ENCODE peak calls at places on chromosome 9, in seven cellular contexts. G, K, M, C, L, J and A are unnamed samples.

GRCh38 chr9:92189782-92190535 is 74.7 kb upstream of the SPTLC1 start:
- DNase-seq in G (peak), K (no peak), M (no peak), C (peak), L (no peak), J (no peak), A (no peak)

GRCh38 chr9:87521834-87522233 is 24.2 kb downstream of the DAPK1 start:
- DNase-seq in G (no peak), K (no peak), M (no peak), C (no peak), L (peak), J (no peak), A (no peak)

GRCh38 chr9:124764774-124765438 is 6.2 kb downstream of the NR6A1 start:
- DNase-seq in G (no peak), K (no peak), M (peak), C (no peak), L (no peak), J (no peak), A (peak)

GRCh38 chr9:37975639-37976038 is 71.7 kb upstream of the SLC25A51 start:
- DNase-seq in G (no peak), K (no peak), M (no peak), C (no peak), L (no peak), J (no peak), A (no peak)

GRCh38 chr9:17531642-17532254 is 47.1 kb upstream of the SH3GL2 start:
- DNase-seq in G (no peak), K (peak), M (peak), C (peak), L (peak), J (peak), A (peak)

GRCh38 chr9:124344291-124345050 is 70.8 kb downstream of the PSMB7 start:
- DNase-seq in G (no peak), K (no peak), M (no peak), C (no peak), L (no peak), J (no peak), A (no peak)

GRCh38 chr9:36217256-36217968 is 26.7 kb downstream of the CLTA start:
- DNase-seq in G (no peak), K (no peak), M (no peak), C (no peak), L (no peak), J (no peak), A (no peak)

GRCh38 chr9:35510745-35511428 is 21.0 kb downstream of the RUSC2 start:
- DNase-seq in G (no peak), K (peak), M (peak), C (no peak), L (no peak), J (peak), A (peak)

GRCh38 chr9:69283003-69283402 is 42.0 kb upstream of the ENTREP1 start:
- DNase-seq in G (no peak), K (no peak), M (peak), C (peak), L (no peak), J (no peak), A (no peak)

GRCh38 chr9:2242778-2243395 is 227.7 kb downstream of the SMARCA2 start:
- DNase-seq in G (peak), K (no peak), M (peak), C (no peak), L (no peak), J (no peak), A (no peak)

GRCh38 chr9:33465096-33465495 is 8.6 kb downstream of the NOL6 start:
- DNase-seq in G (no peak), K (no peak), M (no peak), C (no peak), L (no peak), J (no peak), A (no peak)

GRCh38 chr9:107861075-107861474 is 371.5 kb upstream of the KLF4 start:
- DNase-seq in G (no peak), K (no peak), M (peak), C (no peak), L (no peak), J (no peak), A (no peak)

GRCh38 chr9:106862946-106863740 is at the start of gene ZNF462:
- DNase-seq in G (peak), K (peak), M (peak), C (peak), L (peak), J (no peak), A (peak)

GRCh38 chr9:122374885-122375420 is 4.1 kb downstream of the PTGS1 start:
- DNase-seq in G (peak), K (peak), M (peak), C (no peak), L (no peak), J (no peak), A (peak)

GRCh38 chr9:137317021-137317978 is 15.2 kb upstream of the NRARP start:
- DNase-seq in G (peak), K (no peak), M (no peak), C (no peak), L (peak), J (no peak), A (no peak)

GRCh38 chr9:91060520-91061343 is 259.1 kb downstream of the SYK start:
- DNase-seq in G (no peak), K (peak), M (no peak), C (no peak), L (peak), J (peak), A (peak)

GRCh38 chr9:27967236-27967635 is 394.0 kb upstream of the C9orf72 start:
- DNase-seq in G (no peak), K (no peak), M (no peak), C (no peak), L (no peak), J (no peak), A (no peak)

GRCh38 chr9:133683494-133684460 is 47.6 kb downstream of the DBH start:
- DNase-seq in G (no peak), K (peak), M (peak), C (no peak), L (no peak), J (no peak), A (peak)

GRCh38 chr9:13478235-13478634 is 198.7 kb upstream of the MPDZ start:
- DNase-seq in G (no peak), K (peak), M (no peak), C (no peak), L (no peak), J (no peak), A (no peak)

GRCh38 chr9:76944011-76944410 is 38.1 kb upstream of the PRUNE2 start:
- DNase-seq in G (no peak), K (no peak), M (no peak), C (no peak), L (no peak), J (no peak), A (no peak)

GRCh38 chr9:110257097-110257955 is 1.0 kb upstream of the TXN start:
- DNase-seq in G (peak), K (peak), M (peak), C (no peak), L (no peak), J (no peak), A (no peak)

GRCh38 chr9:30996761-30997160 is 1387.7 kb upstream of the ACO1 start:
- DNase-seq in G (no peak), K (no peak), M (no peak), C (no peak), L (no peak), J (no peak), A (no peak)

GRCh38 chr9:27478322-27478721 is 45.8 kb upstream of the IFNK start:
- DNase-seq in G (no peak), K (no peak), M (no peak), C (no peak), L (no peak), J (no peak), A (no peak)

GRCh38 chr9:75239176-75239575 is 150.9 kb downstream of the OSTF1 start:
- DNase-seq in G (no peak), K (peak), M (no peak), C (no peak), L (no peak), J (peak), A (peak)

GRCh38 chr9:13443380-13444271 is 164.1 kb upstream of the MPDZ start:
- DNase-seq in G (no peak), K (no peak), M (no peak), C (no peak), L (no peak), J (no peak), A (no peak)

GRCh38 chr9:682633-683508 is 158.6 kb upstream of the DMRT1 start:
- DNase-seq in G (no peak), K (peak), M (no peak), C (no peak), L (no peak), J (no peak), A (peak)

GRCh38 chr9:100637787-100638186 is 59.9 kb downstream of the CAVIN4 start:
- DNase-seq in G (peak), K (no peak), M (peak), C (peak), L (peak), J (no peak), A (no peak)

GRCh38 chr9:79711874-79712273 is 140.1 kb downstream of the TLE4 start:
- DNase-seq in G (no peak), K (no peak), M (no peak), C (no peak), L (no peak), J (no peak), A (no peak)

GRCh38 chr9:132820545-132820944 is 57.5 kb downstream of the AK8 start:
- DNase-seq in G (no peak), K (no peak), M (no peak), C (no peak), L (no peak), J (no peak), A (no peak)

GRCh38 chr9:117926031-117926655 is 221.9 kb downstream of the TLR4 start:
- DNase-seq in G (no peak), K (no peak), M (peak), C (peak), L (no peak), J (no peak), A (no peak)

GRCh38 chr9:135802876-135803419 is 101.0 kb downstream of the KCNT1 start:
- DNase-seq in G (no peak), K (no peak), M (no peak), C (no peak), L (no peak), J (no peak), A (no peak)

GRCh38 chr9:109956811-109957440 is 176.9 kb downstream of the PALM2AKAP2 start:
- DNase-seq in G (no peak), K (peak), M (peak), C (peak), L (no peak), J (no peak), A (peak)

GRCh38 chr9:132232522-132232921 is 70.7 kb downstream of the NTNG2 start:
- DNase-seq in G (no peak), K (no peak), M (no peak), C (no peak), L (no peak), J (no peak), A (no peak)

DNA sequence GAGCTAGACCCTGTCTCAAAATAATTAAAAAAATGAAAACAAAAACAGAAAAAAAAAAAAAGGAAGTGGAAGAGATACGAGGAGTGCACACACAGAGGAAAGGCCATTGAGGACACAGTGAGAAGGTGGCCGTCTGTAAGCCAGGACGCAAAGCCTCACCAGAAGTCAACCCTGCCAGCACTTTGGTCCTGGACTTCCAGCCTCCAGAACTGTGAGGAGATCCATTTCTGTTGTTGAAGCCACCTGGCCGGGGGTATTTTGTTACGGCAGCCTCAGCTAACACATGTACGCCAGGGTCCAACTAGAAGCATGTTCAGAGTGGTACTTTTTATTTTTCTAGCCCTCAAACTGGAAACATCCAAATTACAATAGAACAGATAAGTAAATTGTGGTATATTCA is 21.8 kb downstream of the SLC35D2 start:
- DNase-seq in G (no peak), K (no peak), M (no peak), C (no peak), L (no peak), J (no peak), A (no peak)
- H3K4me2 ChIP-seq in G (no peak), K (no peak), M (no peak), C (no peak), L (no peak), J (no peak), A (no peak)

GRCh38 chr9:89436326-89436725 is 61.6 kb downstream of the SEMA4D start:
- DNase-seq in G (no peak), K (no peak), M (no peak), C (no peak), L (no peak), J (no peak), A (no peak)
- H2BK5ac ChIP-seq in G (peak), K (no peak), M (peak), C (no peak), L (peak), J (no peak), A (no peak)

GRCh38 chr9:98054376-98054951 is 2.1 kb upstream of the NANS start:
- DNase-seq in G (no peak), K (no peak), M (no peak), C (no peak), L (no peak), J (no peak), A (no peak)
- H3K4me2 ChIP-seq in G (no peak), K (no peak), M (no peak), C (no peak), L (no peak), J (no peak), A (no peak)

GRCh38 chr9:7377489-7377888 is 422.1 kb downstream of the DMAC1 start:
- DNase-seq in G (no peak), K (no peak), M (no peak), C (no peak), L (no peak), J (no peak), A (no peak)

GRCh38 chr9:7376838-7377237 is 422.7 kb downstream of the DMAC1 start:
- DNase-seq in G (no peak), K (no peak), M (no peak), C (no peak), L (no peak), J (no peak), A (no peak)

GRCh38 chr9:7374966-7375650 is 424.5 kb downstream of the DMAC1 start:
- DNase-seq in G (no peak), K (no peak), M (no peak), C (no peak), L (no peak), J (no peak), A (no peak)

GRCh38 chr9:7371032-7371431 is 428.5 kb downstream of the DMAC1 start:
- DNase-seq in G (no peak), K (no peak), M (no peak), C (no peak), L (no peak), J (no peak), A (no peak)

GRCh38 chr9:7376213-7376612 is 423.4 kb downstream of the DMAC1 start:
- DNase-seq in G (no peak), K (no peak), M (no peak), C (no peak), L (no peak), J (no peak), A (no peak)
- H2BK5ac ChIP-seq in G (no peak), K (no peak), M (no peak), C (no peak), L (no peak), J (no peak), A (no peak)

GRCh38 chr9:99113418-99114048 is 8.6 kb downstream of the TGFBR1 start:
- DNase-seq in G (no peak), K (no peak), M (no peak), C (no peak), L (no peak), J (no peak), A (no peak)
- H3K4me2 ChIP-seq in G (no peak), K (peak), M (no peak), C (no peak), L (no peak), J (no peak), A (no peak)

DNA sequence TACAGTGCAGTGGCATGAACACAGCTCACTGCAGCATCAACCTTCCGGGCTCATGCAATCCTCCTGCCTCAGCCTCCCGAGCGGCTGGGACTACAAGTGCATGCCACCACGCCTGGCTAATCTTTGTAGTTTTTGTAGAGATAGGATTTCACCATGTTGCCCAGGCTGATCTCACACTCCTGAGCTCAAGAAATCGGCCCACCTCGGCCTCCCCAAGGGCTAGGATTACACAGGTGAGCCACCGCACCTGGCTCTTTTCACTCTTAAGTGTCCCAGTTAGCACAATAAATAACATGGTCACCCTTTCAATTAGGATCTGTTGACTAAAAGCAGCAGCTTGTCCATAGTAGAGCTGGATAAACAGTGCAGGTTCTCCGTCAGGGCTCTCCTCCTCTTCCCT is 1.4 kb downstream of the CDK5RAP2 start:
- DNase-seq in G (no peak), K (no peak), M (no peak), C (no peak), L (no peak), J (no peak), A (no peak)
- H2BK5ac ChIP-seq in G (no peak), K (no peak), M (no peak), C (no peak), L (no peak), J (no peak), A (no peak)

GRCh38 chr9:94533601-94534000 is 21.3 kb upstream of the PCAT7 start:
- DNase-seq in G (no peak), K (no peak), M (no peak), C (no peak), L (no peak), J (no peak), A (no peak)
- H3K4me2 ChIP-seq in G (no peak), K (no peak), M (no peak), C (no peak), L (no peak), J (no peak), A (no peak)

GRCh38 chr9:70625078-70625477 is 210.6 kb upstream of the KLF9 start:
- DNase-seq in G (no peak), K (no peak), M (no peak), C (no peak), L (no peak), J (no peak), A (no peak)
- H2BK5ac ChIP-seq in G (no peak), K (no peak), M (no peak), C (no peak), L (no peak), J (no peak), A (no peak)